ENCODE peak calls at places on chromosomes 13 and 19, in seven cellular contexts. One of them, this sample, is unnamed.

GRCh38 chr19:7550987-7551761 is 15.7 kb downstream of the PNPLA6 start:
- DNase-seq in AG10803: no peak
- DNase-seq in left cardiac atrium: peak
- DNase-seq in C1 segment of cervical spinal cord: peak
- DNase-seq in stimulated activated CD4-positive, alpha-beta T cell treated with anti-CD3 and anti-CD28 coated beads, Interleukin-15, amount 100 ng/mL, for 48 hours: peak
- DNase-seq in NAMALWA: peak
- DNase-seq in brain microvascular endothelial cell: peak
- DNase-seq in this sample: peak

GRCh38 chr13:22662771-22663170 is 518.0 kb upstream of the SGCG start:
- DNase-seq in NAMALWA: no peak
- DNase-seq in stimulated activated CD4-positive, alpha-beta T cell treated with anti-CD3 and anti-CD28 coated beads, Interleukin-15, amount 100 ng/mL, for 48 hours: no peak
- DNase-seq in C1 segment of cervical spinal cord: no peak
- DNase-seq in brain microvascular endothelial cell: no peak
- DNase-seq in left cardiac atrium: no peak
- DNase-seq in AG10803: no peak
- DNase-seq in this sample: no peak

GRCh38 chr19:2578391-2578826 is 102.5 kb downstream of the GADD45B start:
- DNase-seq in NAMALWA: no peak
- DNase-seq in brain microvascular endothelial cell: peak
- DNase-seq in left cardiac atrium: peak
- DNase-seq in stimulated activated CD4-positive, alpha-beta T cell treated with anti-CD3 and anti-CD28 coated beads, Interleukin-15, amount 100 ng/mL, for 48 hours: no peak
- DNase-seq in C1 segment of cervical spinal cord: no peak
- DNase-seq in AG10803: peak
- DNase-seq in this sample: peak

GRCh38 chr19:4030981-4031380 is 23.4 kb downstream of the PIAS4 start:
- DNase-seq in stimulated activated CD4-positive, alpha-beta T cell treated with anti-CD3 and anti-CD28 coated beads, Interleukin-15, amount 100 ng/mL, for 48 hours: no peak
- DNase-seq in AG10803: no peak
- DNase-seq in NAMALWA: no peak
- DNase-seq in C1 segment of cervical spinal cord: no peak
- DNase-seq in brain microvascular endothelial cell: no peak
- DNase-seq in left cardiac atrium: no peak
- DNase-seq in this sample: no peak

GRCh38 chr13:36362251-36362650 is 16.1 kb upstream of the SPART start:
- DNase-seq in brain microvascular endothelial cell: peak
- DNase-seq in C1 segment of cervical spinal cord: no peak
- DNase-seq in AG10803: peak
- DNase-seq in NAMALWA: no peak
- DNase-seq in left cardiac atrium: no peak
- DNase-seq in stimulated activated CD4-positive, alpha-beta T cell treated with anti-CD3 and anti-CD28 coated beads, Interleukin-15, amount 100 ng/mL, for 48 hours: no peak
- DNase-seq in this sample: peak

GRCh38 chr19:12364391-12365093 is 941 bp downstream of the ZNF442 start:
- DNase-seq in NAMALWA: no peak
- DNase-seq in AG10803: peak
- DNase-seq in brain microvascular endothelial cell: peak
- DNase-seq in left cardiac atrium: peak
- DNase-seq in stimulated activated CD4-positive, alpha-beta T cell treated with anti-CD3 and anti-CD28 coated beads, Interleukin-15, amount 100 ng/mL, for 48 hours: no peak
- DNase-seq in C1 segment of cervical spinal cord: no peak
- DNase-seq in this sample: peak

GRCh38 chr13:106104281-106104901 is 431.1 kb downstream of the EFNB2 start:
- DNase-seq in C1 segment of cervical spinal cord: no peak
- DNase-seq in left cardiac atrium: no peak
- DNase-seq in AG10803: peak
- DNase-seq in NAMALWA: no peak
- DNase-seq in stimulated activated CD4-positive, alpha-beta T cell treated with anti-CD3 and anti-CD28 coated beads, Interleukin-15, amount 100 ng/mL, for 48 hours: no peak
- DNase-seq in brain microvascular endothelial cell: peak
- DNase-seq in this sample: peak

GRCh38 chr13:99859178-99860177 is 112.1 kb downstream of the ZIC5 start:
- DNase-seq in brain microvascular endothelial cell: no peak
- DNase-seq in stimulated activated CD4-positive, alpha-beta T cell treated with anti-CD3 and anti-CD28 coated beads, Interleukin-15, amount 100 ng/mL, for 48 hours: peak
- DNase-seq in left cardiac atrium: no peak
- DNase-seq in C1 segment of cervical spinal cord: no peak
- DNase-seq in NAMALWA: no peak
- DNase-seq in AG10803: no peak
- DNase-seq in this sample: no peak

GRCh38 chr13:98261165-98261672 is 84.2 kb upstream of the RNF113B start:
- DNase-seq in stimulated activated CD4-positive, alpha-beta T cell treated with anti-CD3 and anti-CD28 coated beads, Interleukin-15, amount 100 ng/mL, for 48 hours: no peak
- DNase-seq in left cardiac atrium: no peak
- DNase-seq in C1 segment of cervical spinal cord: no peak
- DNase-seq in NAMALWA: no peak
- DNase-seq in AG10803: no peak
- DNase-seq in brain microvascular endothelial cell: no peak
- DNase-seq in this sample: no peak

GRCh38 chr13:26946675-26947342 is 186.2 kb upstream of the GPR12 start:
- DNase-seq in left cardiac atrium: no peak
- DNase-seq in stimulated activated CD4-positive, alpha-beta T cell treated with anti-CD3 and anti-CD28 coated beads, Interleukin-15, amount 100 ng/mL, for 48 hours: no peak
- DNase-seq in AG10803: peak
- DNase-seq in C1 segment of cervical spinal cord: no peak
- DNase-seq in NAMALWA: peak
- DNase-seq in brain microvascular endothelial cell: peak
- DNase-seq in this sample: peak

GRCh38 chr19:44640518-44640917 is 3.2 kb upstream of the PVR start:
- DNase-seq in NAMALWA: no peak
- DNase-seq in C1 segment of cervical spinal cord: no peak
- DNase-seq in left cardiac atrium: no peak
- DNase-seq in AG10803: peak
- DNase-seq in brain microvascular endothelial cell: no peak
- DNase-seq in stimulated activated CD4-positive, alpha-beta T cell treated with anti-CD3 and anti-CD28 coated beads, Interleukin-15, amount 100 ng/mL, for 48 hours: no peak
- DNase-seq in this sample: peak

GRCh38 chr13:84605927-84606326 is 723.7 kb upstream of the SLITRK1 start:
- DNase-seq in stimulated activated CD4-positive, alpha-beta T cell treated with anti-CD3 and anti-CD28 coated beads, Interleukin-15, amount 100 ng/mL, for 48 hours: no peak
- DNase-seq in AG10803: no peak
- DNase-seq in C1 segment of cervical spinal cord: no peak
- DNase-seq in NAMALWA: no peak
- DNase-seq in brain microvascular endothelial cell: no peak
- DNase-seq in left cardiac atrium: no peak
- DNase-seq in this sample: no peak

GRCh38 chr19:6489278-6490061 is 7.9 kb upstream of the DENND1C start:
- DNase-seq in stimulated activated CD4-positive, alpha-beta T cell treated with anti-CD3 and anti-CD28 coated beads, Interleukin-15, amount 100 ng/mL, for 48 hours: no peak
- DNase-seq in NAMALWA: peak
- DNase-seq in left cardiac atrium: no peak
- DNase-seq in brain microvascular endothelial cell: no peak
- DNase-seq in AG10803: no peak
- DNase-seq in C1 segment of cervical spinal cord: no peak
- DNase-seq in this sample: no peak

GRCh38 chr19:3880471-3881271 is at the start of gene ATCAY:
- DNase-seq in C1 segment of cervical spinal cord: peak
- DNase-seq in NAMALWA: no peak
- DNase-seq in AG10803: no peak
- DNase-seq in left cardiac atrium: no peak
- DNase-seq in stimulated activated CD4-positive, alpha-beta T cell treated with anti-CD3 and anti-CD28 coated beads, Interleukin-15, amount 100 ng/mL, for 48 hours: no peak
- DNase-seq in brain microvascular endothelial cell: no peak
- DNase-seq in this sample: no peak

GRCh38 chr19:1423445-1424181 is 14.6 kb upstream of the RPS15 start:
- DNase-seq in stimulated activated CD4-positive, alpha-beta T cell treated with anti-CD3 and anti-CD28 coated beads, Interleukin-15, amount 100 ng/mL, for 48 hours: no peak
- DNase-seq in C1 segment of cervical spinal cord: no peak
- DNase-seq in left cardiac atrium: no peak
- DNase-seq in brain microvascular endothelial cell: no peak
- DNase-seq in NAMALWA: no peak
- DNase-seq in AG10803: no peak
- DNase-seq in this sample: no peak

GRCh38 chr13:86882107-86882506 is 789.1 kb upstream of the SLITRK5 start:
- DNase-seq in NAMALWA: no peak
- DNase-seq in AG10803: no peak
- DNase-seq in stimulated activated CD4-positive, alpha-beta T cell treated with anti-CD3 and anti-CD28 coated beads, Interleukin-15, amount 100 ng/mL, for 48 hours: no peak
- DNase-seq in brain microvascular endothelial cell: no peak
- DNase-seq in C1 segment of cervical spinal cord: no peak
- DNase-seq in left cardiac atrium: no peak
- DNase-seq in this sample: no peak

GRCh38 chr13:40666905-40667621 is 622 bp upstream of the FOXO1 start:
- DNase-seq in AG10803: no peak
- DNase-seq in stimulated activated CD4-positive, alpha-beta T cell treated with anti-CD3 and anti-CD28 coated beads, Interleukin-15, amount 100 ng/mL, for 48 hours: no peak
- DNase-seq in brain microvascular endothelial cell: no peak
- DNase-seq in left cardiac atrium: peak
- DNase-seq in NAMALWA: peak
- DNase-seq in C1 segment of cervical spinal cord: peak
- DNase-seq in this sample: no peak

GRCh38 chr19:54138777-54139256 is 1.3 kb downstream of the CNOT3 start:
- DNase-seq in NAMALWA: no peak
- DNase-seq in brain microvascular endothelial cell: no peak
- DNase-seq in C1 segment of cervical spinal cord: no peak
- DNase-seq in stimulated activated CD4-positive, alpha-beta T cell treated with anti-CD3 and anti-CD28 coated beads, Interleukin-15, amount 100 ng/mL, for 48 hours: no peak
- DNase-seq in AG10803: no peak
- DNase-seq in left cardiac atrium: no peak
- DNase-seq in this sample: no peak

GRCh38 chr19:44608391-44608821 is 5.0 kb upstream of the IGSF23 start:
- DNase-seq in brain microvascular endothelial cell: no peak
- DNase-seq in NAMALWA: no peak
- DNase-seq in AG10803: no peak
- DNase-seq in left cardiac atrium: no peak
- DNase-seq in stimulated activated CD4-positive, alpha-beta T cell treated with anti-CD3 and anti-CD28 coated beads, Interleukin-15, amount 100 ng/mL, for 48 hours: no peak
- DNase-seq in C1 segment of cervical spinal cord: no peak
- DNase-seq in this sample: peak

GRCh38 chr13:32261567-32261966 is 53.6 kb downstream of the ZAR1L start:
- DNase-seq in AG10803: peak
- DNase-seq in C1 segment of cervical spinal cord: no peak
- DNase-seq in NAMALWA: no peak
- DNase-seq in brain microvascular endothelial cell: peak
- DNase-seq in left cardiac atrium: peak
- DNase-seq in stimulated activated CD4-positive, alpha-beta T cell treated with anti-CD3 and anti-CD28 coated beads, Interleukin-15, amount 100 ng/mL, for 48 hours: no peak
- DNase-seq in this sample: peak

GRCh38 chr19:16034958-16035560 is 41.2 kb upstream of the TPM4 start:
- DNase-seq in stimulated activated CD4-positive, alpha-beta T cell treated with anti-CD3 and anti-CD28 coated beads, Interleukin-15, amount 100 ng/mL, for 48 hours: no peak
- DNase-seq in AG10803: no peak
- DNase-seq in brain microvascular endothelial cell: no peak
- DNase-seq in left cardiac atrium: no peak
- DNase-seq in NAMALWA: no peak
- DNase-seq in C1 segment of cervical spinal cord: no peak
- DNase-seq in this sample: no peak

GRCh38 chr19:15195987-15196682 is 4.7 kb downstream of the NOTCH3 start:
- DNase-seq in brain microvascular endothelial cell: peak
- DNase-seq in left cardiac atrium: no peak
- DNase-seq in AG10803: no peak
- DNase-seq in stimulated activated CD4-positive, alpha-beta T cell treated with anti-CD3 and anti-CD28 coated beads, Interleukin-15, amount 100 ng/mL, for 48 hours: no peak
- DNase-seq in C1 segment of cervical spinal cord: no peak
- DNase-seq in NAMALWA: no peak
- DNase-seq in this sample: no peak

GRCh38 chr13:36163809-36164308 is 32.7 kb upstream of the DCLK1 start:
- DNase-seq in stimulated activated CD4-positive, alpha-beta T cell treated with anti-CD3 and anti-CD28 coated beads, Interleukin-15, amount 100 ng/mL, for 48 hours: no peak
- DNase-seq in left cardiac atrium: peak
- DNase-seq in NAMALWA: no peak
- DNase-seq in brain microvascular endothelial cell: peak
- DNase-seq in AG10803: peak
- DNase-seq in C1 segment of cervical spinal cord: no peak
- DNase-seq in this sample: peak

GRCh38 chr13:102799544-102800144 is 725 bp downstream of the BIVM start:
- DNase-seq in AG10803: peak
- DNase-seq in brain microvascular endothelial cell: peak
- DNase-seq in left cardiac atrium: peak
- DNase-seq in stimulated activated CD4-positive, alpha-beta T cell treated with anti-CD3 and anti-CD28 coated beads, Interleukin-15, amount 100 ng/mL, for 48 hours: no peak
- DNase-seq in C1 segment of cervical spinal cord: peak
- DNase-seq in NAMALWA: no peak
- DNase-seq in this sample: peak

GRCh38 chr13:107450931-107451330 is 764.4 kb downstream of the LIG4 start:
- DNase-seq in brain microvascular endothelial cell: peak
- DNase-seq in NAMALWA: no peak
- DNase-seq in C1 segment of cervical spinal cord: no peak
- DNase-seq in left cardiac atrium: peak
- DNase-seq in stimulated activated CD4-positive, alpha-beta T cell treated with anti-CD3 and anti-CD28 coated beads, Interleukin-15, amount 100 ng/mL, for 48 hours: no peak
- DNase-seq in AG10803: peak
- DNase-seq in this sample: peak

GRCh38 chr13:89883893-89884448 is 1463.5 kb upstream of the MIR17HG start:
- DNase-seq in left cardiac atrium: no peak
- DNase-seq in stimulated activated CD4-positive, alpha-beta T cell treated with anti-CD3 and anti-CD28 coated beads, Interleukin-15, amount 100 ng/mL, for 48 hours: no peak
- DNase-seq in brain microvascular endothelial cell: no peak
- DNase-seq in AG10803: no peak
- DNase-seq in C1 segment of cervical spinal cord: no peak
- DNase-seq in NAMALWA: no peak
- DNase-seq in this sample: no peak

GRCh38 chr19:33150852-33151518 is 19.1 kb downstream of the WDR88 start:
- DNase-seq in left cardiac atrium: no peak
- DNase-seq in C1 segment of cervical spinal cord: no peak
- DNase-seq in AG10803: no peak
- DNase-seq in brain microvascular endothelial cell: no peak
- DNase-seq in NAMALWA: no peak
- DNase-seq in stimulated activated CD4-positive, alpha-beta T cell treated with anti-CD3 and anti-CD28 coated beads, Interleukin-15, amount 100 ng/mL, for 48 hours: no peak
- DNase-seq in this sample: no peak

GRCh38 chr13:106063591-106064308 is 471.7 kb downstream of the EFNB2 start:
- DNase-seq in left cardiac atrium: no peak
- DNase-seq in stimulated activated CD4-positive, alpha-beta T cell treated with anti-CD3 and anti-CD28 coated beads, Interleukin-15, amount 100 ng/mL, for 48 hours: no peak
- DNase-seq in brain microvascular endothelial cell: peak
- DNase-seq in NAMALWA: no peak
- DNase-seq in AG10803: peak
- DNase-seq in C1 segment of cervical spinal cord: no peak
- DNase-seq in this sample: peak

GRCh38 chr13:98869408-98870090 is 108.3 kb downstream of the DOCK9 start:
- DNase-seq in stimulated activated CD4-positive, alpha-beta T cell treated with anti-CD3 and anti-CD28 coated beads, Interleukin-15, amount 100 ng/mL, for 48 hours: no peak
- DNase-seq in left cardiac atrium: peak
- DNase-seq in brain microvascular endothelial cell: no peak
- DNase-seq in NAMALWA: peak
- DNase-seq in AG10803: no peak
- DNase-seq in C1 segment of cervical spinal cord: no peak
- DNase-seq in this sample: no peak

GRCh38 chr19:45161715-45162463 is 1.1 kb upstream of the NKPD1 start:
- DNase-seq in NAMALWA: no peak
- DNase-seq in left cardiac atrium: no peak
- DNase-seq in brain microvascular endothelial cell: no peak
- DNase-seq in AG10803: no peak
- DNase-seq in stimulated activated CD4-positive, alpha-beta T cell treated with anti-CD3 and anti-CD28 coated beads, Interleukin-15, amount 100 ng/mL, for 48 hours: no peak
- DNase-seq in C1 segment of cervical spinal cord: no peak
- DNase-seq in this sample: peak

GRCh38 chr13:68927387-68928026 is 1180.1 kb upstream of the ATXN8OS start:
- DNase-seq in C1 segment of cervical spinal cord: no peak
- DNase-seq in stimulated activated CD4-positive, alpha-beta T cell treated with anti-CD3 and anti-CD28 coated beads, Interleukin-15, amount 100 ng/mL, for 48 hours: no peak
- DNase-seq in left cardiac atrium: no peak
- DNase-seq in brain microvascular endothelial cell: no peak
- DNase-seq in NAMALWA: peak
- DNase-seq in AG10803: no peak
- DNase-seq in this sample: no peak

GRCh38 chr19:35140898-35141626 is 2.0 kb upstream of the FXYD7 start:
- DNase-seq in NAMALWA: peak
- DNase-seq in brain microvascular endothelial cell: peak
- DNase-seq in left cardiac atrium: peak
- DNase-seq in AG10803: peak
- DNase-seq in C1 segment of cervical spinal cord: peak
- DNase-seq in stimulated activated CD4-positive, alpha-beta T cell treated with anti-CD3 and anti-CD28 coated beads, Interleukin-15, amount 100 ng/mL, for 48 hours: peak
- DNase-seq in this sample: peak

GRCh38 chr19:1811472-1811894 is 593 bp downstream of the ATP8B3 start:
- DNase-seq in left cardiac atrium: peak
- DNase-seq in AG10803: peak
- DNase-seq in NAMALWA: no peak
- DNase-seq in C1 segment of cervical spinal cord: no peak
- DNase-seq in stimulated activated CD4-positive, alpha-beta T cell treated with anti-CD3 and anti-CD28 coated beads, Interleukin-15, amount 100 ng/mL, for 48 hours: peak
- DNase-seq in brain microvascular endothelial cell: peak
- DNase-seq in this sample: peak

GRCh38 chr13:99416411-99417121 is 84.7 kb upstream of the TM9SF2 start:
- DNase-seq in NAMALWA: no peak
- DNase-seq in AG10803: no peak
- DNase-seq in C1 segment of cervical spinal cord: no peak
- DNase-seq in left cardiac atrium: no peak
- DNase-seq in stimulated activated CD4-positive, alpha-beta T cell treated with anti-CD3 and anti-CD28 coated beads, Interleukin-15, amount 100 ng/mL, for 48 hours: no peak
- DNase-seq in brain microvascular endothelial cell: no peak
- DNase-seq in this sample: no peak

GRCh38 chr13:90362718-90363117 is 984.8 kb upstream of the MIR17HG start:
- DNase-seq in AG10803: peak
- DNase-seq in brain microvascular endothelial cell: peak
- DNase-seq in C1 segment of cervical spinal cord: no peak
- DNase-seq in NAMALWA: peak
- DNase-seq in left cardiac atrium: no peak
- DNase-seq in stimulated activated CD4-positive, alpha-beta T cell treated with anti-CD3 and anti-CD28 coated beads, Interleukin-15, amount 100 ng/mL, for 48 hours: no peak
- DNase-seq in this sample: peak